ENCODE peak calls at places on chromosomes 7 and 10, in four cellular contexts. Q, P, J and L are unnamed samples. For H3K27me3, the result is how much of the 10 kb centered on the place peaks cover.

GRCh38 chr7:37558320-37558719 is 109.7 kb upstream of the ELMO1 start:
- DNase-seq in Q (no peak), P (no peak), J (no peak), L (no peak)

GRCh38 chr10:76558996-76559888 is 1078.4 kb downstream of the KCNMA1 start:
- DNase-seq in Q (no peak), P (no peak), J (no peak), L (no peak)

GRCh38 chr7:43076189-43076605 is 36.2 kb upstream of the HECW1 start:
- DNase-seq in Q (no peak), P (no peak), J (no peak), L (no peak)

GRCh38 chr7:131896189-131896855 is 339.9 kb upstream of the PODXL start:
- DNase-seq in Q (no peak), P (no peak), J (no peak), L (no peak)

GRCh38 chr7:66043681-66044497 is 31.7 kb upstream of the ASL start:
- DNase-seq in Q (no peak), P (no peak), J (peak), L (no peak)

GRCh38 chr10:75460059-75460458 is 28.6 kb downstream of the LRMDA start:
- DNase-seq in Q (no peak), P (no peak), J (no peak), L (no peak)

GRCh38 chr7:50731703-50732582 is 50.8 kb downstream of the GRB10 start:
- DNase-seq in Q (no peak), P (no peak), J (no peak), L (no peak)

GRCh38 chr10:86086418-86086817 is 280.2 kb downstream of the GRID1 start:
- DNase-seq in Q (no peak), P (no peak), J (no peak), L (no peak)

GRCh38 chr10:114100848-114101741 is 57.4 kb downstream of the ADRB1 start:
- DNase-seq in Q (no peak), P (no peak), J (no peak), L (no peak)

GRCh38 chr7:154096-154835 is 38.1 kb upstream of the FAM20C start:
- DNase-seq in Q (no peak), P (no peak), J (no peak), L (no peak)
- TF ChIP-seq TCF7L2 in Q (no peak), P (no peak), J (no peak), L (no peak)

DNA sequence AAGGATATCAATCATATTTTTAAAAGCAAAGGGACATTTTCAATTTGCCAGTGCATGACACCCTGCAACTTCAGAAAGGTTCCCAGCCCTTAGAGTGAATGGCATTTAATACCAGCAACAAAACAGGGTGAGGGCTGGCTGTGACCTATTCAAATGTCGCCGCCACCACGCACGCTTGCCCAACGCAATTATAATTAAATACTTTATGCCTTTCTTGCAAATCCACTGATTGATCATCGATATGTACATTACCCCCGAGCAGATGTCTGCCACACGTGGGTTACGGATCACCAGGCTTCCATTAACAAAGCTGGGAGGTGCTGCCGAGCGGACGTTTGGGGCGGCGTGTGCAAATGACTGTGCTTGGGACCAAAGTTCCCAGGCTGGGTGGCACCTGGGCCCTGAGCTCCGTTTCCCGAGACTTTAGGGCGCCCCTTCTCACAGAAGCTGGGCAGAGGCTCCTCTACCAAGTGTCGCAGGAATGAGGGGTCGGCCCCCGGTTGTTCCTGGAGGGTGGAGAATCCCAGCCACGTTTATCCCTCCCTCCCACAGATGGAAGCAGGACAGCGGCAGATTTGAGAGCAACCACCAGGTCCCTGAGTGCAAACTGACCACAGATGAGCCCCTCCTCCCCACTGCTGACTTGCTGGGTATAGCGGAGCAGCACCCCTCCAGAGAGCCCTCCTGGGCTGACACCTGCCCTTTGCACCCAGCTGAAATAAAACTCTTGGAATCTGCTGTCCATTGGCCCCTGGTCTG is 3.9 kb downstream of the FOXL3 start:
- DNase-seq in Q (no peak), P (no peak), J (no peak), L (no peak)
- H3K27me3 ChIP-seq in Q (under half), P (under half), J (under half), L (under half)

DNA sequence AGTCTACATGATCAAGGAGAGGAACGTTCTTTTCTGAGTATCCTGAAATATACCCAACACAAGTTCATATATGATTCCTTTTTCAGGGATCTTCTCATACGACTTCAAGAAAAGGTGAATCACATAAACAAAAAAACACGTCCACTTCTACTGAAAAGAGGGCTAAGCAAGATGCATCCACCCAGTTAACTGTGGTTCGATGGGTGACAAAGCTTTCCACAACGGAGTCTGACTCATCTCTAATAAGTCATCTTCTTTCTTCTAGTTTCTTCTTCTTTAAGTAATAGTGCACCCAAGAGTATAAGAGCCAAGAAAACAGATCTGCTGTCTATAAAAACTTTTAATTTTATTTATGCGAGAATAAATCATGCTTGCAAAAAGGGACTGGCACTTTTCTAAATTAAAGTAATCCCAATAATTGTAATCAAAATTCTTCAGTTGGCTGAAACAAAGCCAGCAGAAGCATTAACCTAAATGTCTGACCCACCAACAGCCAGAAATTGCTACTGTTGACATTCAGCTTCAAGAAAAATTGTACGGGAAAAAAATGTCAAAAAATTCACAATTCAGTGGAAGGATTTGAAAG is 146.9 kb upstream of the ANK3 start:
- DNase-seq in Q (no peak), P (peak), J (no peak), L (peak)
- TF ChIP-seq TCF7L2 in Q (no peak), P (no peak), J (no peak), L (no peak)

GRCh38 chr10:116819999-116820677 is 29.2 kb upstream of the ENO4 start:
- DNase-seq in Q (no peak), P (no peak), J (no peak), L (no peak)
- H3K27me3 ChIP-seq in Q (under half), P (under half), J (under half), L (under half)

GRCh38 chr10:26480909-26481703 is 43.0 kb downstream of the APBB1IP start:
- DNase-seq in Q (no peak), P (no peak), J (no peak), L (no peak)
- TF ChIP-seq TCF7L2 in Q (no peak), P (no peak), J (no peak), L (no peak)

DNA sequence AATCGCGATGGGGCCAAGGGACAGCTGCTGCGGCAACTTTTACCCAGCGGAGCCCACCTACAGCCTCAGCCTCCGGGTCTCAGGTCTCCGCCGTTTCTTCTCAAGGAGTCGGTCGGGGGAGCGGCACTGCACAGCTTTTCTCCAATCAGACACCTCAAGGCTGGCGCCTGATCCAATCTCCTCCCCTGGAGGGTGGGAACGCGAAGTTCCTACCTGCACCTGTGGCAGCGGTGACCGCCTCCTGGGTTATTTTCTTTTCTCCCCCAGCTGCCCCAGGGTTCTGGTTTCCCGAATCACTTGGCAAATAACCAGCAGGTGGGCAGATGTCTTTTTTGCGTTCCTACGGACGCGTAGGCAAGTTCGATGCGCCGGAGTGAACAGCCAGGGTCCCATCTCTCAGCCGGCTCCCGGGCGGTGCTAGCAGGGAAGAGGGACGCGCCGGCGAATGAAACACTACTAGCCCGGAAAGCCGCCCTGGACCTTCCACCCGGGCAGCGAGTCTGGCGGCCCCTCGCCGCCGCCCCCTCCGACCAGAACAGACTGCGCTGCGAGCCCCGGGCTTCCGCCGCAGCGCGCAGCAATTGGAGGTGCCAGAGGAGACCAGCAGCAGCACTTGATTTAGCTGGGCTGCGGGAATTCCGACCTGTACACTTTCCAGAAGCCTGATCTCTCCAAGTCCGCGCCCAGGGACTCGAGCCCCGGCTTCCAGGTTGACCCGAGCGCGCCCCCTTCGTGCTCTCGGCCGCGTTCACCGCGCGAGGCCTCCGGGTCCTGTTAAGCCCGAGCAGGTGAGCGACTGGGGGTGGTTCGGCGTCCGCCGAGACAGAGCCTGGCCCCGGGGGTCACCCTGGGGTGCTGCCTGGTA is at the start of gene PRR15:
- DNase-seq in Q (peak), P (peak), J (no peak), L (no peak)
- H3K27me3 ChIP-seq in Q (under half), P (under half), J (under half), L (under half)

GRCh38 chr7:116368960-116369359 is 130.6 kb upstream of the CAV2 start:
- DNase-seq in Q (no peak), P (no peak), J (no peak), L (no peak)

GRCh38 chr7:116361767-116362166 is 137.8 kb upstream of the CAV2 start:
- DNase-seq in Q (no peak), P (no peak), J (no peak), L (no peak)

GRCh38 chr7:116364469-116364868 is 135.1 kb upstream of the CAV2 start:
- DNase-seq in Q (no peak), P (no peak), J (no peak), L (no peak)

GRCh38 chr7:116367171-116367813 is 132.2 kb upstream of the CAV2 start:
- DNase-seq in Q (no peak), P (no peak), J (no peak), L (no peak)

DNA sequence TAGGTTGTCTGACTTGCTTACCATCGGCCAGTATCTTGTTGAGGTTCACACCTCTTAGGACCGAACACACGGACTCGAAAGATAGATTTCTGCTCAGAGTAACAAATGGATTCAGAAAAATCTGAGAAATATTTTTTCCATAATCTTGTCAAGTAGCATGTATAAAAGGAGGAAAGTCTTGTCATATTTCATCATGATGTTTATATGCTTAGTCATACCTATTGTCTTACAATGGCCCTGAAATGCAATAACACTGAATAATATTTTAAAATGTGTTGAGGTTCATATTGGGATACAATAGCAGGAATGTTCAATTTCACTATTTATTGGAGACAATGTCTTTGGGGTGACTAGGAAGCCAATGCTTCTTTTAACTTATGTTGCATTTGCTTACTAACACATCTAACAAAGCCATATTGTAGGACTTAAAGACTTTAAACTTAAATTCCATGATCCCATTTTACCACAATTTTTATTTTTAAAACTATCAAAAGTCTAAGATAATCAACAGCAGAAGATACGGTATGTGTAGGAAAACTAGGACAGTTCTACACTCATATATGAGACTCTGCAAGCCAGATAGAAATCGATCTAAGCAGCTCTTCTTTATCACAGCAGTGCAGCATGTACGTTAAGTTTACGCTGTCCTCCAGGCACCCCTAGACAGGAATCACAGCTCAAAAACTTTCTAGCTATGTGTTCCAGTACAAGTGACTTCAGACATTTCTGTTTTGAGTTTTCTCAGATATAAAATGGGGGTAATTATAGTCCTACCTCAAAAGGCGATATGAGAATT is 135.7 kb upstream of the CAV2 start:
- DNase-seq in Q (no peak), P (no peak), J (no peak), L (no peak)
- TF ChIP-seq TCF7L2 in Q (no peak), P (no peak), J (no peak), L (no peak)

DNA sequence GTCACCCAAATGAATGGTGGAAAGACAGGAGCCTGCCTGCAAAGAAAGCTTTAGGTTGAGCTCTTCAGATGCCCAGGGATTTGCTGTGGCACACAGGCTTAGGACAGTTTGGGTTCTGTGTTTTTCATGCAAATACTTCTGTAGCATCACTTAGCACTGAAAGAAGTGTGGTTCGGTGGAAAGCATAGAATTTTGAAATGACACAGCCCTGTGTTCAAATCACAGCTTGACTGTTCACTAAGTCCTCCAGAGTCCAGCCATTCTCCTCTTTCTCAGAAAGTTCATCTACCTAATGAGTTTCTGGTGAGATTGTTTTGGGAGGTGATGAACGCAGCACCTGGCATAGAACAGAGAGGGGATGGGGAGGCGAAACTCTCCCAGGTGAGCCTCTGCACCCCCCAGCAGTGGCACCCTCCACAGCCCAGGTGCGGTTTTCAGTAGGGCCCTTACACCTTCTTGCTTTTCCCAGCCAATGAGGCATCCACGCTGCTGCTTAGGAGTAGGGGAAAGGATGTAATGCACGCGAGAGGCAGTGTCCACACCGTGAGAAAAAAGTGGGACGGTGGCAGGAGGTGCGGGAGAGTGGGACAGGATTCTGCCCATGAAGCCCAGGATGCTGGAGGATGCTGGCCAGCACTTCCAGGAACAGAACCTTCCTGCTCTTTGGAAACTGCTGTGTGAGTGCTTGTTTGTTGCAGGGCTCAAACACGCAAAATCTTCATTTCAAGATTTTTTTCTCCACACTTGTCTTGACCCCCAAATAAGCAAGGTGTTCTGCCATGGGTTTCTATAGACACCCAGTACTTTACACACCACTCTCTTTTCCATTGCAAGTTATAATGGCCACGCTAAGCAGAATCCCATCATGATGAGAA is 11.6 kb downstream of the EN2 start:
- DNase-seq in Q (no peak), P (no peak), J (no peak), L (no peak)
- H3K27me3 ChIP-seq in Q (under half), P (under half), J (half or more), L (under half)